ENCODE peak calls at places on chromosome X, in five cellular contexts. W is left ventricle myocardium inferior, I is heart right ventricle, G is heart left ventricle, A is neuronal stem cell. S is an unnamed sample.

GRCh38 chrX:15882704-15883539 is 28.3 kb upstream of the AP1S2 start:
- DNase-seq in W (no peak), A (no peak), G (no peak), I (no peak), S (no peak)

GRCh38 chrX:109732319-109732779 is 708 bp downstream of the ACSL4 start:
- DNase-seq in W (no peak), G (no peak), I (no peak), A (no peak), S (no peak)

GRCh38 chrX:105460366-105460765 is 239.9 kb upstream of the TEX13A start:
- DNase-seq in W (no peak), A (no peak), I (no peak), G (no peak), S (no peak)

GRCh38 chrX:15146515-15146914 is 123.4 kb downstream of the ASB9 start:
- DNase-seq in W (no peak), G (no peak), I (no peak), A (no peak), S (no peak)

GRCh38 chrX:32150141-32150540 is 1061.2 kb downstream of the DMD start:
- DNase-seq in I (no peak), G (no peak), A (no peak), W (peak; percentile 10), S (no peak)

GRCh38 chrX:15755091-15755490 is 17.0 kb downstream of the CA5B start:
- DNase-seq in A (no peak), W (no peak), I (no peak), G (no peak), S (no peak)

GRCh38 chrX:40245411-40246140 is 147.8 kb upstream of the BCOR start:
- DNase-seq in A (no peak), I (peak; percentile 32), W (peak; percentile 29), G (no peak), S (no peak)

GRCh38 chrX:140501321-140501720 is 3.5 kb downstream of the SOX3 start:
- DNase-seq in I (no peak), G (no peak), A (no peak), W (no peak), S (no peak)

GRCh38 chrX:119646515-119646914 is 40.3 kb upstream of the NKRF start:
- DNase-seq in A (no peak), G (no peak), W (no peak), I (no peak), S (no peak)

GRCh38 chrX:13090261-13091110 is 46.1 kb upstream of the FAM9C start:
- DNase-seq in A (no peak), I (no peak), W (no peak), G (no peak), S (no peak)
- H3K4me1 ChIP-seq in A (peaks cover 9% of the 10 kb centered on the region), I (peaks cover 4% of the 10 kb centered on the region), W (peaks cover 15% of the 10 kb centered on the region), G (peaks cover 13% of the 10 kb centered on the region), S (peaks cover 5% of the 10 kb centered on the region)

GRCh38 chrX:86379209-86379608 is 231.0 kb downstream of the DACH2 start:
- DNase-seq in A (no peak), G (no peak), W (no peak), I (no peak), S (no peak)
- H3K4me1 ChIP-seq in A (no peaks in the 10 kb centered on the region), G (no peaks in the 10 kb centered on the region), W (no peaks in the 10 kb centered on the region), I (no peaks in the 10 kb centered on the region), S (no peaks in the 10 kb centered on the region)

GRCh38 chrX:2705461-2705860 is 14.4 kb downstream of the CD99 start:
- DNase-seq in A (no peak), W (no peak), I (no peak), G (no peak), S (no peak)
- H3K4me1 ChIP-seq in A (peaks cover 61% of the 10 kb centered on the region), W (peaks cover 99% of the 10 kb centered on the region), I (peaks cover 84% of the 10 kb centered on the region), G (peaks cover 91% of the 10 kb centered on the region), S (peaks cover 100% of the 10 kb centered on the region)

DNA sequence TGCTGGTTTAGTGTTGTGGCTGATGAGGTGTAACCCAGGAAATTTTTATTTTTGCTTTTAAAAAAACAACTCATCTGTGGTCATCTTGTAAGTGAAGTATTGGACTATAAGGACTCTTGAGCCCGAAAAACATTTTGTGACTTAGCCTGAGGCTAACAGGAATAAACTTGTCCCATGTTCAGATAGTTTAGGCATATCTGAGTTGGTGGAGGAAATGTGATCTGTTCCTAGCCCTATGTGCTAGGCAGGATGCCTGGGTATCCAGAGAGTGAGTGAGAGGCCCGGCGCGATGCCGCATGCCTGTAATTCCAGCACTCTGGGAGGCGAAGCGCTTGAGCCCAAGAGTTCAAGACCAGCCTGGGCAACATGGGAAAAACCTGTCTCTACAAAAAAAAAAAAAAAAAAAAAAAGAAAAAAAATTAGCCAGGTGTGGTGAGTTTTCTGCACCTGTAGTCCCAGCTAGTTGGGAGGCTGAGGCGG is 3.7 kb downstream of the SMS start:
- DNase-seq in I (no peak), A (no peak), G (no peak), W (no peak), S (no peak)
- H3K4me1 ChIP-seq in I (peaks cover 10% of the 10 kb centered on the region), A (peaks cover 23% of the 10 kb centered on the region), G (peaks cover 19% of the 10 kb centered on the region), W (peaks cover 31% of the 10 kb centered on the region), S (peaks cover 19% of the 10 kb centered on the region)

GRCh38 chrX:13467243-13467642 is 102.2 kb upstream of the EGFL6 start:
- DNase-seq in I (no peak), G (no peak), A (no peak), W (no peak), S (no peak)

GRCh38 chrX:13463608-13464007 is 105.8 kb upstream of the EGFL6 start:
- DNase-seq in G (peak; percentile 36), A (no peak), I (peak; percentile 48), W (peak; percentile 38), S (peak; percentile 76)

GRCh38 chrX:13468096-13468495 is 101.3 kb upstream of the EGFL6 start:
- DNase-seq in G (no peak), W (no peak), A (no peak), I (no peak), S (no peak)

GRCh38 chrX:13469963-13470679 is 99.3 kb upstream of the EGFL6 start:
- DNase-seq in I (no peak), A (no peak), W (no peak), G (no peak), S (no peak)

GRCh38 chrX:13464599-13465275 is 104.7 kb upstream of the EGFL6 start:
- DNase-seq in W (no peak), A (no peak), I (no peak), G (no peak), S (no peak)
- H3K4me1 ChIP-seq in W (no peaks in the 10 kb centered on the region), A (no peaks in the 10 kb centered on the region), I (no peaks in the 10 kb centered on the region), G (no peaks in the 10 kb centered on the region), S (no peaks in the 10 kb centered on the region)

GRCh38 chrX:65745992-65746391 is 78.5 kb downstream of the MSN start:
- DNase-seq in G (no peak), I (no peak), W (no peak), A (no peak), S (no peak)

GRCh38 chrX:65752294-65752693 is 84.8 kb downstream of the MSN start:
- DNase-seq in I (no peak), A (no peak), W (no peak), G (no peak), S (no peak)

GRCh38 chrX:65750674-65751469 is 83.4 kb downstream of the MSN start:
- DNase-seq in G (no peak), A (no peak), W (no peak), I (no peak), S (no peak)

GRCh38 chrX:65755786-65756185 is 88.3 kb downstream of the MSN start:
- DNase-seq in W (no peak), G (no peak), A (no peak), I (no peak), S (no peak)

GRCh38 chrX:65751511-65751910 is 84.1 kb downstream of the MSN start:
- DNase-seq in G (no peak), A (no peak), W (no peak), I (no peak), S (no peak)
- H3K4me1 ChIP-seq in G (no peaks in the 10 kb centered on the region), A (no peaks in the 10 kb centered on the region), W (no peaks in the 10 kb centered on the region), I (no peaks in the 10 kb centered on the region), S (no peaks in the 10 kb centered on the region)

S was measured in sigmoid colon.